ENCODE peak calls at places on chromosomes 12 and 14, in four cellular contexts. U is K562, A is HCT116, J is GM12878. C is an unnamed sample.

GRCh38 chr14:87975636-87976035 is 17.3 kb downstream of the GALC start:
- DNase-seq in U (no peak), A (no peak), J (no peak), C (no peak)

GRCh38 chr12:52227767-52228166 is 5.3 kb upstream of the KRT7 start:
- DNase-seq in U (no peak), A (no peak), J (no peak), C (no peak)

GRCh38 chr14:68089146-68089715 is 269.7 kb downstream of the RAD51B start:
- DNase-seq in U (no peak), A (peak), J (no peak), C (no peak)

GRCh38 chr14:105012171-105012985 is 8.5 kb downstream of the CDCA4 start:
- DNase-seq in U (no peak), A (no peak), J (no peak), C (peak)

GRCh38 chr12:121689430-121689829 is 20.0 kb upstream of the MORN3 start:
- DNase-seq in U (no peak), A (no peak), J (no peak), C (no peak)

GRCh38 chr12:91871751-91872150 is 273.9 kb downstream of the BTG1 start:
- DNase-seq in U (no peak), A (no peak), J (no peak), C (no peak)

GRCh38 chr12:81216739-81217138 is 138.9 kb downstream of the ACSS3 start:
- DNase-seq in U (no peak), A (no peak), J (no peak), C (no peak)

GRCh38 chr12:14540801-14541462 is 26.8 kb downstream of the PLBD1 start:
- DNase-seq in U (no peak), A (no peak), J (no peak), C (no peak)

GRCh38 chr14:92655372-92655771 is 93.1 kb downstream of the LGMN start:
- DNase-seq in U (no peak), A (no peak), J (no peak), C (no peak)

GRCh38 chr14:31992051-31992450 is 85.1 kb upstream of the ARHGAP5 start:
- DNase-seq in U (no peak), A (no peak), J (no peak), C (no peak)

GRCh38 chr12:91327889-91328288 is 145.3 kb upstream of the DCN start:
- DNase-seq in U (no peak), A (no peak), J (no peak), C (no peak)

GRCh38 chr14:67491285-67491684 is 2.8 kb upstream of the TMEM229B start:
- DNase-seq in U (no peak), A (no peak), J (no peak), C (no peak)

GRCh38 chr14:100027771-100028490 is 37.3 kb upstream of the EVL start:
- DNase-seq in U (no peak), A (no peak), J (no peak), C (no peak)

GRCh38 chr12:1907652-1908611 is 10.5 kb downstream of the CACNA2D4 start:
- DNase-seq in U (no peak), A (no peak), J (no peak), C (peak)

GRCh38 chr14:77076118-77076631 is 21.9 kb upstream of the CIPC start:
- DNase-seq in U (no peak), A (no peak), J (no peak), C (no peak)

GRCh38 chr12:93803408-93803807 is 126.2 kb downstream of the CRADD start:
- DNase-seq in U (no peak), A (no peak), J (no peak), C (no peak)

GRCh38 chr12:93804392-93805179 is 127.4 kb downstream of the CRADD start:
- DNase-seq in U (no peak), A (no peak), J (no peak), C (no peak)

GRCh38 chr12:93802293-93802692 is 125.1 kb downstream of the CRADD start:
- DNase-seq in U (peak), A (no peak), J (no peak), C (no peak)

GRCh38 chr12:93805736-93806141 is 128.6 kb downstream of the CRADD start:
- DNase-seq in U (no peak), A (no peak), J (no peak), C (no peak)

DNA sequence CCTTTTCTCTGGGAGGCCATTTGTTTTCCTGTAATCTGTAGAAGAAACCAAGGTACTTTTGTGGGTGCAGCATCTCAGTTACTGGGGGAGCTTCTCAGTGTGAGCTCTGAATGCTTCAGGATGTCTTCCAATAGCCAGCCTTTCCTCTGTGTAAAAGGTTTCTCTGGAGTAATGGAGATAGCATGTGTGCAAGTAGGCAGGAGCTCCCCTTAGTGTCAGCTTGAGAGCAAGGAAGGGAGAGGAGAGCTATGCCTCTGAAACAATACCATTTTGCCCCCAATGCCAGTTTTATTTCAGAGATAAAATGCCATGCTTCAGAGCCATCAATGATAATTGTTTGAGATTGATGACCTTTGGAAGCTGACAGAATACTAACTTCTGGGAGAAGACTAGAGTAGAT is 125.5 kb downstream of the CRADD start:
- DNase-seq in U (peak), A (no peak), J (no peak), C (no peak)
- TF ChIP-seq JUND in U (no peak), A (no peak), J (no peak), C (no peak)

DNA sequence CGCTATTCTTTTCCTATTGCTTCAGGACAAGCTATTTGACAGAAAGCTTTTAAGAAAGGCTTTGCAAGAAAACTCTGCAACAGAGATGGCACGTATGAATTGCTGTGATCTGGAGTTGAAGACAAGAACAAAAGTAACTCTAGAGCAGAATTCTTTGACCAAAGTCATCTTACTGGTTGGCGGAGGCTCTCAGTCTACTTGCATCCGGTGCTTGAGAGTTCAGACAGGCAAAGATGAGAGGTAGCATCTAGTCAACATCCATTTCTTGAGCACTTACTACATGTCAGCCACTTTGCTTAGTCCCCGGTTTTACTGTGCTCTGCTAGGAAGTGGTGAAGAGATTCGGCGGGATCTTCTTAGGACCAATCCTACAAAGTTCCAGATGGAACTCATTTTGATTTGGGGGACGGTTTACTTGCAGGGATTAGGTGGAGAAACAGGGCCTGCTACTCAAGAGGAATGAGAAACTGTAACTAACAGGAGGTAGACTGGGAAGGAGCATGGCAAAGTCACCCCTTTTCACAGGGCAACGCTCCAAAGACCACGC is 409 bp upstream of the CCDC91 start:
- DNase-seq in U (peak), A (no peak), J (no peak), C (no peak)
- TF ChIP-seq JUND in U (no peak), A (no peak), J (no peak), C (no peak)

DNA sequence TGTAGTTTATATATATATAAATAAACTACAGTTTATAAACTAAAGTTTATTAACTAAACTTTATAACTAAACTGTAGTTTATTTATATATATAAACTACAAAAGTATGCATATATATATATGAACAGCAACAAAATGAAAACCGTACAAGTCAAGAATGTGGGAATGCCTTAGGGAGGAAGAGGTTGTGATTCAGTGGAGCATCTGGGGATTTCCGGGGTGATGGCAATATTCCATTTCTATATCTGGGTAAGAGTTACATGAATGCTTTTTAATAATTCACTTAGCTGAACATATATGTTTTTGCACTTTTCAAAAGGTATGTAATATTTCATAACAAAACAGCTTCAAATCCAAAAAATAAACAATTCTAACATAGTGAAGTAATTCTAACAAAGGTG is 30.1 kb upstream of the CAND1 start:
- DNase-seq in U (no peak), A (no peak), J (no peak), C (no peak)
- TF ChIP-seq JUND in U (no peak), A (no peak), J (no peak), C (no peak)

DNA sequence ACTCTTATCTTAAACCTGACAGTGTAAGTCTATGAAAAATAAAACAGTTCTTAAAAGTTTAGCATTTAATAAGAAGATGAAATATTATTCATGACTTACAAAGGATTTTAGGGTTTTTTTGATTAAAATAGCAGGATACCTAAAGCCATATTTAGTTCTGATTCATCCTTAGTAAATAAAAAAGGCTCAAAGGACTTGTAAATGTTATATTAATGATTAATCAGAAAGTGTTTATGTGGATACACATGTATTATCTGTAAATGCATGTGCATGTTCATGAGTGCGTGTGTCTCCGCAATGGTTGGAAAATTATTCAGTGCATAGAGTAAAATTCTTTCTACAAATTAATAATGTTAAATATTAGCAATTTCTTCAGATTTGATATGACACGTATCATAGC is 4.4 kb downstream of the KLRF1 start:
- DNase-seq in U (no peak), A (no peak), J (no peak), C (no peak)
- TF ChIP-seq JUND in U (no peak), A (no peak), J (no peak), C (no peak)

DNA sequence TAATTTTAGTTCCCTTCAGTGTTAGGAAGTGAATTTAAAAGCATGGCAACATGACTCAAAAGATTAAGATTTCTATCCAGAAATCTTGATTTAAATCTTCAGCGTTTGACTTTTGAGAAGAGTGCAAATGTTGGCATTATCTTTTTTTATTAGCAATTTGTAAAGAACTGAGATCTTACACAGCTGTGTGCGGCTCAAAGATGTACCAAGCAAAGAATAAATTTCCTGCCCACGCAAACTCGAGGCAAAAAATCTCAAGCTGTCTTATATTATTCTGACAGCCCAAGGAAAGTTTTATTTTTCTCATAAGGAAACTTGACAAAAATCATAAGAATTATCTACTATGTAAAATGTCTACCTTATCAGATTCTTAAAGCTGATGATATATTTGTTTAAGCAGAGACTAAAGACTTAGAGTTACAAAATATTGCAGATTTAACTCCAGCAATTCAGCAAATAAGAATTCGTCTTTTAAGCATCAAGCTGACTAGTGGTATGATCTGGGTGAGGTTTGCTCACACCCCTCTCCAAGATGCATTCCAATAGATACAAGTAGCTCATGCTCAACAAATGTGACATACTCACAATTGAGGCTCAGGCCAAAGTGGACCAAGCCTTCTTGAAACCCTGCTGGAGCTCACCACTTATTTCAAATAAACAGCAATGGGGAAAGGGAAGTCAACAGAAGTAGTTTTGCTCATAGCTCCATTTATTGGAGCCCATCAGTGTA is 47.4 kb upstream of the POC1B start:
- DNase-seq in U (no peak), A (no peak), J (no peak), C (no peak)
- TF ChIP-seq JUND in U (no peak), A (no peak), J (no peak), C (no peak)

GRCh38 chr14:33430414-33430813 is 491.7 kb downstream of the NPAS3 start:
- DNase-seq in U (no peak), A (no peak), J (no peak), C (no peak)

GRCh38 chr14:33435911-33436310 is 497.2 kb downstream of the NPAS3 start:
- DNase-seq in U (no peak), A (no peak), J (no peak), C (no peak)

GRCh38 chr14:33432407-33433023 is 493.8 kb downstream of the NPAS3 start:
- DNase-seq in U (peak), A (no peak), J (no peak), C (peak)
- TF ChIP-seq JUND in U (no peak), A (no peak), J (no peak), C (no peak)